ENCODE peak calls at places on chromosomes 5 and 9, in eight cellular contexts. Q is activated CD4-positive, alpha-beta T cell treated with anti-CD3 and anti-CD28 coated beads, Interleukin-2, amount 50 U/mL, for 1 hour; Z is stimulated activated CD8-positive, alpha-beta memory T cell treated with anti-CD3 and anti-CD28 coated beads, Interleukin-7, amount 100 ng/mL, for 1 hour; B is NCI-H460; W is NCI-H82; G is H9; Y is NCI-H2081; X is activated T-cell treated with anti-CD3 and anti-CD28 coated beads for 4 hours. L is an unnamed sample.

GRCh38 chr9:110027624-110028023 is 180.3 kb downstream of the C9orf152 start:
- DNase-seq in Q (no peak), Z (no peak), B (no peak), W (no peak), G (no peak), Y (peak), X (no peak), L (no peak)

GRCh38 chr9:101246691-101247090 is 138.1 kb downstream of the BAAT start:
- DNase-seq in Q (no peak), Z (no peak), B (no peak), W (no peak), G (no peak), Y (no peak), X (no peak), L (no peak)

GRCh38 chr9:126705767-126706697 is 92.3 kb downstream of the LMX1B start:
- DNase-seq in Q (peak), Z (peak), B (peak), W (peak), G (peak), Y (no peak), X (peak), L (peak)

GRCh38 chr5:138180183-138180782 is 1.4 kb downstream of the KIF20A start:
- DNase-seq in Q (no peak), Z (no peak), B (peak), W (peak), G (no peak), Y (peak), X (no peak), L (peak)

GRCh38 chr9:136596219-136596616 is 50.4 kb upstream of the NOTCH1 start:
- DNase-seq in Q (no peak), Z (no peak), B (no peak), W (no peak), G (no peak), Y (no peak), X (no peak), L (no peak)

GRCh38 chr9:129874261-129875101 is 39.2 kb downstream of the USP20 start:
- DNase-seq in Q (no peak), Z (no peak), B (no peak), W (peak), G (no peak), Y (no peak), X (no peak), L (no peak)

GRCh38 chr5:1851290-1851934 is 31.3 kb downstream of the IRX4 start:
- DNase-seq in Q (no peak), Z (no peak), B (no peak), W (no peak), G (peak), Y (no peak), X (no peak), L (no peak)

GRCh38 chr9:103304797-103305196 is 309.7 kb downstream of the CYLC2 start:
- DNase-seq in Q (no peak), Z (no peak), B (no peak), W (no peak), G (no peak), Y (no peak), X (no peak), L (no peak)

GRCh38 chr9:116032683-116033440 is 120.7 kb upstream of the PAPPA start:
- DNase-seq in Q (no peak), Z (no peak), B (no peak), W (no peak), G (no peak), Y (no peak), X (no peak), L (no peak)

GRCh38 chr5:27266184-27266583 is 227.8 kb upstream of the CDH9 start:
- DNase-seq in Q (no peak), Z (no peak), B (no peak), W (no peak), G (no peak), Y (no peak), X (no peak), L (no peak)

GRCh38 chr5:168876419-168876818 is 297.3 kb upstream of the PANK3 start:
- DNase-seq in Q (no peak), Z (no peak), B (no peak), W (no peak), G (no peak), Y (no peak), X (no peak), L (no peak)

GRCh38 chr9:35935755-35936509 is 22.0 kb downstream of the OR2S2 start:
- DNase-seq in Q (no peak), Z (no peak), B (no peak), W (no peak), G (no peak), Y (no peak), X (no peak), L (no peak)

GRCh38 chr9:76643399-76644117 is 120.7 kb upstream of the PCA3 start:
- DNase-seq in Q (no peak), Z (no peak), B (no peak), W (no peak), G (no peak), Y (no peak), X (no peak), L (no peak)

GRCh38 chr5:109455598-109456096 is 45.9 kb upstream of the PJA2 start:
- DNase-seq in Q (no peak), Z (no peak), B (peak), W (no peak), G (no peak), Y (no peak), X (no peak), L (no peak)

GRCh38 chr9:106936680-106937079 is 73.7 kb downstream of the ZNF462 start:
- DNase-seq in Q (no peak), Z (no peak), B (no peak), W (no peak), G (no peak), Y (no peak), X (no peak), L (no peak)

GRCh38 chr9:133693703-133694529 is 44.2 kb downstream of the SARDH start:
- DNase-seq in Q (no peak), Z (no peak), B (no peak), W (no peak), G (no peak), Y (no peak), X (no peak), L (no peak)